ENCODE peak calls at places on chromosomes 2 and 18, in five cellular contexts. One of them, this sample, is unnamed.

GRCh38 chr2:5176764-5177163 is 515.4 kb upstream of the SOX11 start:
- DNase-seq in pancreas: no peak
- DNase-seq in foreskin keratinocyte: no peak
- DNase-seq in type B pancreatic cell: no peak
- DNase-seq in GM13977: no peak
- DNase-seq in this sample: peak; percentile 38

GRCh38 chr2:201858781-201859180 is 52.4 kb downstream of the CDK15 start:
- DNase-seq in type B pancreatic cell: no peak
- DNase-seq in GM13977: peak; percentile 24
- DNase-seq in foreskin keratinocyte: peak; percentile 23
- DNase-seq in pancreas: peak; percentile 8
- DNase-seq in this sample: peak; percentile 36

GRCh38 chr2:33859191-33859590 is 260.1 kb upstream of the FAM98A start:
- DNase-seq in pancreas: no peak
- DNase-seq in GM13977: no peak
- DNase-seq in foreskin keratinocyte: no peak
- DNase-seq in type B pancreatic cell: no peak
- DNase-seq in this sample: no peak

GRCh38 chr2:36373149-36373880 is 17.7 kb downstream of the CRIM1 start:
- DNase-seq in pancreas: no peak
- DNase-seq in type B pancreatic cell: no peak
- DNase-seq in foreskin keratinocyte: no peak
- DNase-seq in GM13977: no peak
- DNase-seq in this sample: peak; percentile 86

GRCh38 chr2:225472161-225472560 is 72.7 kb downstream of the NYAP2 start:
- DNase-seq in GM13977: no peak
- DNase-seq in type B pancreatic cell: no peak
- DNase-seq in pancreas: no peak
- DNase-seq in foreskin keratinocyte: peak; percentile 6
- DNase-seq in this sample: no peak

GRCh38 chr2:134406716-134407115 is 152.8 kb downstream of the MGAT5 start:
- DNase-seq in GM13977: no peak
- DNase-seq in foreskin keratinocyte: no peak
- DNase-seq in type B pancreatic cell: no peak
- DNase-seq in pancreas: no peak
- DNase-seq in this sample: no peak

GRCh38 chr18:58254873-58255511 is 211.0 kb downstream of the NEDD4L start:
- DNase-seq in pancreas: peak; percentile 72
- DNase-seq in foreskin keratinocyte: no peak
- DNase-seq in GM13977: no peak
- DNase-seq in type B pancreatic cell: no peak
- DNase-seq in this sample: no peak

GRCh38 chr2:128304715-128305554 is 13.7 kb downstream of the HS6ST1 start:
- DNase-seq in GM13977: no peak
- DNase-seq in type B pancreatic cell: no peak
- DNase-seq in pancreas: peak; percentile 81
- DNase-seq in foreskin keratinocyte: peak; percentile 99
- DNase-seq in this sample: peak; percentile 100

GRCh38 chr2:71534201-71534600 is 80.8 kb downstream of the DYSF start:
- DNase-seq in GM13977: no peak
- DNase-seq in foreskin keratinocyte: no peak
- DNase-seq in type B pancreatic cell: no peak
- DNase-seq in pancreas: no peak
- DNase-seq in this sample: no peak

GRCh38 chr2:233811732-233812131 is 33.6 kb downstream of the MROH2A start:
- DNase-seq in pancreas: no peak
- DNase-seq in type B pancreatic cell: peak; percentile 40
- DNase-seq in foreskin keratinocyte: no peak
- DNase-seq in GM13977: no peak
- DNase-seq in this sample: no peak

GRCh38 chr2:162677476-162677875 is 161.1 kb downstream of the KCNH7 start:
- DNase-seq in pancreas: no peak
- DNase-seq in foreskin keratinocyte: peak; percentile 13
- DNase-seq in GM13977: no peak
- DNase-seq in type B pancreatic cell: no peak
- DNase-seq in this sample: peak; percentile 71

GRCh38 chr2:71720283-71720560 is 266.9 kb downstream of the DYSF start:
- DNase-seq in foreskin keratinocyte: no peak
- DNase-seq in GM13977: no peak
- DNase-seq in pancreas: no peak
- DNase-seq in type B pancreatic cell: no peak
- DNase-seq in this sample: no peak

GRCh38 chr2:238225911-238226697 is 13.7 kb downstream of the HES6 start:
- DNase-seq in pancreas: peak; percentile 24
- DNase-seq in foreskin keratinocyte: no peak
- DNase-seq in type B pancreatic cell: no peak
- DNase-seq in GM13977: no peak
- DNase-seq in this sample: no peak

GRCh38 chr18:71443726-71444480 is 1100.2 kb downstream of the CBLN2 start:
- DNase-seq in pancreas: no peak
- DNase-seq in foreskin keratinocyte: peak; percentile 1
- DNase-seq in type B pancreatic cell: no peak
- DNase-seq in GM13977: no peak
- DNase-seq in this sample: no peak

GRCh38 chr18:51559198-51559901 is 361.9 kb upstream of the MEX3C start:
- DNase-seq in GM13977: no peak
- DNase-seq in pancreas: no peak
- DNase-seq in foreskin keratinocyte: no peak
- DNase-seq in type B pancreatic cell: no peak
- DNase-seq in this sample: no peak

GRCh38 chr2:45483997-45484396 is 127.1 kb downstream of the SRBD1 start:
- DNase-seq in type B pancreatic cell: no peak
- DNase-seq in pancreas: no peak
- DNase-seq in foreskin keratinocyte: no peak
- DNase-seq in GM13977: no peak
- DNase-seq in this sample: no peak

GRCh38 chr2:16739778-16740581 is 74.3 kb upstream of the CYRIA start:
- DNase-seq in pancreas: peak; percentile 82
- DNase-seq in GM13977: no peak
- DNase-seq in foreskin keratinocyte: no peak
- DNase-seq in type B pancreatic cell: no peak
- DNase-seq in this sample: peak; percentile 14

GRCh38 chr18:5851998-5852397 is 43.3 kb downstream of the TMEM200C start:
- DNase-seq in foreskin keratinocyte: no peak
- DNase-seq in pancreas: no peak
- DNase-seq in type B pancreatic cell: no peak
- DNase-seq in GM13977: no peak
- DNase-seq in this sample: no peak
- TF ChIP-seq CTCF in foreskin keratinocyte: peak; percentile 36
- TF ChIP-seq CTCF in pancreas: no peak
- TF ChIP-seq CTCF in type B pancreatic cell: peak; percentile 60
- TF ChIP-seq CTCF in GM13977: no peak
- TF ChIP-seq CTCF in this sample: no peak

GRCh38 chr2:20434588-20435294 is 12.1 kb upstream of the RHOB start:
- DNase-seq in GM13977: no peak
- DNase-seq in type B pancreatic cell: no peak
- DNase-seq in foreskin keratinocyte: no peak
- DNase-seq in pancreas: no peak
- DNase-seq in this sample: peak; percentile 23
- TF ChIP-seq CTCF in GM13977: no peak
- TF ChIP-seq CTCF in type B pancreatic cell: no peak
- TF ChIP-seq CTCF in foreskin keratinocyte: no peak
- TF ChIP-seq CTCF in pancreas: no peak
- TF ChIP-seq CTCF in this sample: no peak

GRCh38 chr2:113720167-113720566 is 36.3 kb downstream of the SLC35F5 start:
- DNase-seq in GM13977: no peak
- DNase-seq in foreskin keratinocyte: peak; percentile 27
- DNase-seq in pancreas: no peak
- DNase-seq in type B pancreatic cell: no peak
- DNase-seq in this sample: peak; percentile 42
- TF ChIP-seq CTCF in GM13977: no peak
- TF ChIP-seq CTCF in foreskin keratinocyte: peak; percentile 62
- TF ChIP-seq CTCF in pancreas: peak; percentile 14
- TF ChIP-seq CTCF in type B pancreatic cell: peak; percentile 68
- TF ChIP-seq CTCF in this sample: peak; percentile 42

GRCh38 chr2:23200056-23200455 is 184.9 kb upstream of the KLHL29 start:
- DNase-seq in type B pancreatic cell: no peak
- DNase-seq in pancreas: no peak
- DNase-seq in foreskin keratinocyte: no peak
- DNase-seq in GM13977: no peak
- DNase-seq in this sample: no peak

GRCh38 chr2:23200460-23201113 is 184.4 kb upstream of the KLHL29 start:
- DNase-seq in type B pancreatic cell: no peak
- DNase-seq in GM13977: no peak
- DNase-seq in foreskin keratinocyte: no peak
- DNase-seq in pancreas: no peak
- DNase-seq in this sample: no peak

GRCh38 chr2:23198316-23199114 is 186.5 kb upstream of the KLHL29 start:
- DNase-seq in GM13977: no peak
- DNase-seq in type B pancreatic cell: no peak
- DNase-seq in foreskin keratinocyte: no peak
- DNase-seq in pancreas: no peak
- DNase-seq in this sample: no peak

GRCh38 chr2:23203383-23203782 is 181.6 kb upstream of the KLHL29 start:
- DNase-seq in type B pancreatic cell: no peak
- DNase-seq in GM13977: no peak
- DNase-seq in pancreas: no peak
- DNase-seq in foreskin keratinocyte: no peak
- DNase-seq in this sample: no peak

DNA sequence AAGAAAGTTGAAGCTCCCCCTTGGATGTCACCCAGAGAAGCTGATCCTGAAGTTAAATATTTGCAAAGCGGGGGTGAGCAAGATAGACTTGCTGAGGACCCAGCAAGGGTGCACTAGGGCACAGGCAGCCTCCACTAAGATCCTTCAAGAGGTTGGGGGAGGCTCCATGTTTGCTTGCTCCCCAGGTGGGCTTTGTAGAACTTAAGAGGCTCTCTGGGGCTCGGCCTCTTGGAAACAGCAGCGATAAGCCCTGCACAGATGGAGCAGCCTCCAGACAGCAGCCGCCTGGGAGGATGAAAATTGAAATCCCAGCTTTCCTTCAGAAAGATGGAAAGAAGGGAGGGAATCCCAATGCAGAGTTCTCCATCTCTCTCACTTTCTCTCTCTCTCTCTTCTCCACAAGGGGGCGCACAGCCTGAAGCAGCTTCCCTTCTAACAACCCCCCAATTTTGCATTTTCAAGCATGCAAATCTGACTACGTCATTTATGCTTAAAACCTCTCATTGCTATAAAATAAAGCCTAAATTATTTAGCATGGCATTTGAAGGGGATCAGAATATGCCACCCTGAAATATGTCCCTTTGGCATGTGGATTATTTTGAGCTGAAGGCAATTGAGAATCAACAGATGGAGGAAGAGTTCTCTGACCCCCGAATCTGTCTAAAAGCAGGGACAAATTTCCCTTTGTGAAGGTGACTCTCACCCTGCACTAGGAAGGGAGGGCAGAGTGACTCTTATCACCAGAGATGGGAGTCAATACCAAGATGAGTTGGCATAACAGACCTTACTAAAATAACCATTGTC is 185.7 kb upstream of the KLHL29 start:
- DNase-seq in pancreas: no peak
- DNase-seq in GM13977: peak; percentile 23
- DNase-seq in foreskin keratinocyte: no peak
- DNase-seq in type B pancreatic cell: no peak
- DNase-seq in this sample: peak; percentile 32
- TF ChIP-seq CTCF in pancreas: no peak
- TF ChIP-seq CTCF in GM13977: peak; percentile 65
- TF ChIP-seq CTCF in foreskin keratinocyte: peak; percentile 67
- TF ChIP-seq CTCF in type B pancreatic cell: peak; percentile 75
- TF ChIP-seq CTCF in this sample: peak; percentile 59

DNA sequence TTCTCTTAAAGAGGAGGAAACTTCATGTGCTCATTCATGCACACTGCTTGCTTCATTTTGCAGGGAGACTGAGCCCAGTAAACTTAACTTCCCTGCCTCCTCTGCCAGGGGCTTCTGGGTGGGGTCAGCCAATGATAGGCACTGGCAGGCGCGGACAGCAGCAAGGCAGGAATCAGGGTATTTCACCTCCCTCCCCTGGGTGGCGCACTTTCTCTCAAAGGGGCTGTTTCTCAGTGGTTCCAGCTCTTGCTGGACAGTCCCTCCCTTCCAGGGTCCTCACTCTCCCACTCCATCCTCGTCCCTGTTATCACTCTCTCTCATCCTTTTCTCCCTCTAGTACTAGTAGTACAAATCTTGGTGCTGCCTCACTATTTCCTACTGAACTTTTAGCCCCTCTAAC is 320.5 kb upstream of the ZNF521 start:
- DNase-seq in foreskin keratinocyte: no peak
- DNase-seq in type B pancreatic cell: no peak
- DNase-seq in GM13977: no peak
- DNase-seq in pancreas: no peak
- DNase-seq in this sample: no peak
- TF ChIP-seq CTCF in foreskin keratinocyte: peak; percentile 8
- TF ChIP-seq CTCF in type B pancreatic cell: peak; percentile 16
- TF ChIP-seq CTCF in GM13977: peak; percentile 21
- TF ChIP-seq CTCF in pancreas: no peak
- TF ChIP-seq CTCF in this sample: no peak

GRCh38 chr2:88561646-88562388 is 65.4 kb downstream of the EIF2AK3 start:
- DNase-seq in pancreas: no peak
- DNase-seq in foreskin keratinocyte: no peak
- DNase-seq in type B pancreatic cell: no peak
- DNase-seq in GM13977: no peak
- DNase-seq in this sample: no peak
- TF ChIP-seq CTCF in pancreas: no peak
- TF ChIP-seq CTCF in foreskin keratinocyte: no peak
- TF ChIP-seq CTCF in type B pancreatic cell: no peak
- TF ChIP-seq CTCF in GM13977: no peak
- TF ChIP-seq CTCF in this sample: no peak

GRCh38 chr18:48540329-48541025 is 1.6 kb downstream of the CTIF start:
- DNase-seq in GM13977: peak; percentile 68
- DNase-seq in pancreas: peak; percentile 59
- DNase-seq in type B pancreatic cell: peak; percentile 79
- DNase-seq in foreskin keratinocyte: peak; percentile 71
- DNase-seq in this sample: peak; percentile 79

GRCh38 chr18:48539406-48540328 is 836 bp downstream of the CTIF start:
- DNase-seq in type B pancreatic cell: peak; percentile 74
- DNase-seq in pancreas: peak; percentile 35
- DNase-seq in foreskin keratinocyte: peak; percentile 61
- DNase-seq in GM13977: peak; percentile 52
- DNase-seq in this sample: peak; percentile 72

GRCh38 chr18:48541747-48542108 is 2.9 kb downstream of the CTIF start:
- DNase-seq in pancreas: no peak
- DNase-seq in foreskin keratinocyte: no peak
- DNase-seq in type B pancreatic cell: no peak
- DNase-seq in GM13977: no peak
- DNase-seq in this sample: no peak

GRCh38 chr18:48542513-48543181 is 3.8 kb downstream of the CTIF start:
- DNase-seq in foreskin keratinocyte: peak; percentile 53
- DNase-seq in pancreas: peak; percentile 35
- DNase-seq in GM13977: no peak
- DNase-seq in type B pancreatic cell: no peak
- DNase-seq in this sample: peak; percentile 77

GRCh38 chr18:48541026-48541746 is 2.4 kb downstream of the CTIF start:
- DNase-seq in type B pancreatic cell: peak; percentile 80
- DNase-seq in foreskin keratinocyte: peak; percentile 63
- DNase-seq in GM13977: peak; percentile 65
- DNase-seq in pancreas: peak; percentile 72
- DNase-seq in this sample: peak; percentile 74
- TF ChIP-seq CTCF in type B pancreatic cell: no peak
- TF ChIP-seq CTCF in foreskin keratinocyte: no peak
- TF ChIP-seq CTCF in GM13977: peak; percentile 8
- TF ChIP-seq CTCF in pancreas: no peak
- TF ChIP-seq CTCF in this sample: no peak

GRCh38 chr2:88281302-88282217 is 111.4 kb downstream of the THNSL2 start:
- DNase-seq in type B pancreatic cell: no peak
- DNase-seq in GM13977: no peak
- DNase-seq in pancreas: no peak
- DNase-seq in foreskin keratinocyte: no peak
- DNase-seq in this sample: no peak
- TF ChIP-seq CTCF in type B pancreatic cell: no peak
- TF ChIP-seq CTCF in GM13977: no peak
- TF ChIP-seq CTCF in pancreas: no peak
- TF ChIP-seq CTCF in foreskin keratinocyte: no peak
- TF ChIP-seq CTCF in this sample: no peak

This sample was measured in epithelial cell of esophagus.